ENCODE peak calls at places on chromosomes 7 and 10, in five cellular contexts. R, B, E, I and D are unnamed samples.

GRCh38 chr10:75344170-75344569 is 57.4 kb downstream of the ZNF503 start:
- DNase-seq in R (no peak), B (no peak), E (no peak), I (no peak), D (no peak)

GRCh38 chr7:18096087-18096486 is 68.4 kb upstream of the PRPS1L1 start:
- DNase-seq in R (no peak), B (no peak), E (no peak), I (no peak), D (no peak)

GRCh38 chr10:11180228-11180627 is 162.6 kb downstream of the CELF2 start:
- DNase-seq in R (no peak), B (no peak), E (no peak), I (no peak), D (no peak)

GRCh38 chr7:145928937-145929336 is 187.7 kb upstream of the CNTNAP2 start:
- DNase-seq in R (no peak), B (no peak), E (no peak), I (no peak), D (no peak)

GRCh38 chr10:60664859-60665258 is 113.4 kb upstream of the CDK1 start:
- DNase-seq in R (no peak), B (no peak), E (no peak), I (no peak), D (no peak)

GRCh38 chr7:39950473-39951155 is 558 bp downstream of the CDK13 start:
- DNase-seq in R (peak; percentile 72), B (peak; percentile 73), E (peak; percentile 20), I (no peak), D (peak; percentile 65)

GRCh38 chr7:475951-476441 is 43.6 kb downstream of the PDGFA start:
- DNase-seq in R (no peak), B (peak; percentile 42), E (no peak), I (no peak), D (no peak)

GRCh38 chr10:79422178-79422892 is 23.1 kb downstream of the ZCCHC24 start:
- DNase-seq in R (peak; percentile 73), B (no peak), E (no peak), I (peak; percentile 91), D (peak; percentile 68)

GRCh38 chr10:70579234-70580002 is 23.1 kb downstream of the PRF1 start:
- DNase-seq in R (no peak), B (peak; percentile 6), E (no peak), I (no peak), D (no peak)

GRCh38 chr10:73589538-73590126 is 1.5 kb downstream of the USP54 start:
- DNase-seq in R (no peak), B (no peak), E (no peak), I (no peak), D (peak; percentile 49)

GRCh38 chr10:56585447-56586171 is 224.6 kb upstream of the ZWINT start:
- DNase-seq in R (no peak), B (no peak), E (no peak), I (no peak), D (no peak)

GRCh38 chr10:27997865-27998177 is 1.1 kb downstream of the ODAD2 start:
- DNase-seq in R (no peak), B (no peak), E (no peak), I (no peak), D (no peak)
- H3K27ac ChIP-seq in R (no peak overlapping the region), B (peak overlapping the region; percentile 54), E (peak overlapping the region; percentile 61), I (no peak overlapping the region), D (no peak overlapping the region)

DNA sequence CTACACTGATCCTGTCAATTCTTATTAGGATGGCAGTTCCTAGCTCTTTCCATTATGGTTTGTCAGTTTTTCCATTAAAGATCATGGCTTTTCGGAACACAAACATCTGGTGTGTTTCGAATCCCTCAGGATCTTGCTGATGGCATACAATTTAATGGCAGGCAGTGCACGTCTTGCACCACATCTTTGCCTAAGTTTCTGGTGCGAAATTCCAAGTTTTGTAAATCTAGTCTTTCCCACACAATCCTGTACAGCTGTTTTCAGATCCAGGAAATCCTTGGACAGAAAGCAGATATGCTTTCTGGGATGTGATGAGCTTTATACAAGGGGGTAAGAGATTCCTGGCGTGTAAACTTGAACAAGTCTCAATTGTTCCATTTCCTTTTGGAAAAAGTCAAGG is 224.3 kb upstream of the PHYHIPL start:
- DNase-seq in R (peak; percentile 16), B (no peak), E (no peak), I (no peak), D (peak; percentile 14)
- H3K27ac ChIP-seq in R (no peak overlapping the region), B (no peak overlapping the region), E (no peak overlapping the region), I (no peak overlapping the region), D (peak overlapping the region; percentile 75)

DNA sequence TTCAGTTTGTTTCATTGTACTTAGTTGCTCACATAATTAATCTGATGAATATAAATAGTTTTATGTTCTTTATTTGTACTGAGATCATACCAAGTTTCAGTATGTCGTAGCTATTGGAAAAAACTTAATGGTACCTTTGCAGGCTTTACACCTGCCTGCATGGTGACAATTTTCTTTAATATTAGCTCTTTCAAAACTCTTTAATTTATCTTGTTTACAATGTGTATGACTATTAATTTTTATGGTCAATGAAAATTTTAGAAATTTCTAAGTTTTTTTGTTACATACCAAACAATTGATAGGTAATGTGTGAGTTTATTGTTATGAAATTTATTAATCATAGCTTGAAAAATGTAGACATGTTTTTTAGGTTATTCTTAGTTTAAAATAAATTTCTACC is 4.0 kb downstream of the DYNC2I1 start:
- DNase-seq in R (no peak), B (no peak), E (no peak), I (no peak), D (no peak)
- H3K27ac ChIP-seq in R (no peak overlapping the region), B (no peak overlapping the region), E (no peak overlapping the region), I (no peak overlapping the region), D (no peak overlapping the region)

GRCh38 chr10:99524050-99524666 is 8.6 kb upstream of the NKX2-3 start:
- DNase-seq in R (no peak), B (no peak), E (no peak), I (no peak), D (no peak)
- H3K27ac ChIP-seq in R (no peak overlapping the region), B (no peak overlapping the region), E (no peak overlapping the region), I (no peak overlapping the region), D (no peak overlapping the region)

GRCh38 chr10:49750546-49750945 is 11.6 kb downstream of the OGDHL start:
- DNase-seq in R (no peak), B (no peak), E (no peak), I (no peak), D (no peak)

GRCh38 chr10:49748006-49748405 is 14.1 kb downstream of the OGDHL start:
- DNase-seq in R (no peak), B (no peak), E (no peak), I (no peak), D (no peak)

GRCh38 chr10:49747303-49747646 is 14.8 kb downstream of the OGDHL start:
- DNase-seq in R (no peak), B (no peak), E (no peak), I (no peak), D (no peak)

GRCh38 chr10:49749556-49750491 is 12.3 kb downstream of the OGDHL start:
- DNase-seq in R (no peak), B (no peak), E (no peak), I (no peak), D (no peak)

DNA sequence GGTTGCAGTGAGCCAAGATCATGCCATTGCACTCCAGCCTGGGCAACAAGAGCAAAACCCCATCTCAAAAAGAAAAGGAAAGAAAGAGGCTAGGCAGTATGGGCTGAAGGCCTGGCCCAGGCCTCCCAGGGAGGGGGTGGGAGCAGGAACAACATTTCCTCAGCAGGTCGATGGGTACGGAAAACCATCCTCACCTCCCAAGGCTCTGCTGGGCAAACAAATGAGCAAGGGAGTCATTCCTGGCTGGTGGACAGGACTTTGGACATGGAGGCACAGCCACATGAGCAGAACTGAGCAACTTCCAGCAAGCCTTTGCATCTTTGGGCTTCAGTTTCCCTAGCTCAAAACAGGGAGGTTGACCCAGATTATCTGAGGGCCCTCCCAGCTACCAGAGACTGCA is 13.0 kb downstream of the OGDHL start:
- DNase-seq in R (no peak), B (no peak), E (no peak), I (no peak), D (no peak)
- H3K27ac ChIP-seq in R (no peak overlapping the region), B (no peak overlapping the region), E (no peak overlapping the region), I (no peak overlapping the region), D (no peak overlapping the region)

DNA sequence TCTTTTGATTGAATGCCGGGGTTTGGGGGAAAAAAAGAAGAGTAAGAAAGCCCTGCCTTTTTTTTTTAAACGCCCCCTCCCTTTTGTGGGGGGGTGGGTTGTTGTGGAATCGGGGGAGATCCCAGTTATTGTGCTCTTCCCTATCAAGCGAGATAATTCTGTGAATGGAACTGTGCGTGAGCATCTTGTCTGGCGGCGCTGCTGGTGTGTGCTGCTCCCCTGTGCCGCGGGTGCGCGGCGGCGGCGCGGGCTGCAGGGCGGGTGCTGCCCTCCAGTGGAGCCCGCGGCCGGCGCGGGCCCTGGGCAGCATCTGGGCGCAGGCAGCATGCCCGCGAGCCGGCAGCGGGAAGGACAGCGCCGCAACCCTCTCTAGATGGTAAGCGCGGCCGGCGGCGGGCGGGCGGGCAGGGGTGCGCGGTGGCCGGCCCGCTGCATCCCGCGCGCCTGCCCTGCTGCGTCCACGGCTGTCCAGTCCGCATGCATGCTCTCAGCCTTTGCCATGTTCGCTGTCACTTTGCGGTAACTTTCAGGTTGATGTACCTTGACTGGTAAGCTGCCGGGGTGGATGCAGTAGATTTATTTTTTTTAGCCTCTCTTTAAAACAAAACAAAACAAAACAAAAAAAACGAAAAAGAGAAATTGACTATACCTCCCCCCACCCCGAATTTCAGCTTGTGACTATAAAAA is 176.6 kb downstream of the TCF7L2 start:
- DNase-seq in R (peak; percentile 73), B (peak; percentile 83), E (peak; percentile 81), I (peak; percentile 27), D (peak; percentile 90)
- H3K27ac ChIP-seq in R (no peak overlapping the region), B (no peak overlapping the region), E (peak overlapping the region; percentile 15), I (no peak overlapping the region), D (peak overlapping the region; percentile 15)

DNA sequence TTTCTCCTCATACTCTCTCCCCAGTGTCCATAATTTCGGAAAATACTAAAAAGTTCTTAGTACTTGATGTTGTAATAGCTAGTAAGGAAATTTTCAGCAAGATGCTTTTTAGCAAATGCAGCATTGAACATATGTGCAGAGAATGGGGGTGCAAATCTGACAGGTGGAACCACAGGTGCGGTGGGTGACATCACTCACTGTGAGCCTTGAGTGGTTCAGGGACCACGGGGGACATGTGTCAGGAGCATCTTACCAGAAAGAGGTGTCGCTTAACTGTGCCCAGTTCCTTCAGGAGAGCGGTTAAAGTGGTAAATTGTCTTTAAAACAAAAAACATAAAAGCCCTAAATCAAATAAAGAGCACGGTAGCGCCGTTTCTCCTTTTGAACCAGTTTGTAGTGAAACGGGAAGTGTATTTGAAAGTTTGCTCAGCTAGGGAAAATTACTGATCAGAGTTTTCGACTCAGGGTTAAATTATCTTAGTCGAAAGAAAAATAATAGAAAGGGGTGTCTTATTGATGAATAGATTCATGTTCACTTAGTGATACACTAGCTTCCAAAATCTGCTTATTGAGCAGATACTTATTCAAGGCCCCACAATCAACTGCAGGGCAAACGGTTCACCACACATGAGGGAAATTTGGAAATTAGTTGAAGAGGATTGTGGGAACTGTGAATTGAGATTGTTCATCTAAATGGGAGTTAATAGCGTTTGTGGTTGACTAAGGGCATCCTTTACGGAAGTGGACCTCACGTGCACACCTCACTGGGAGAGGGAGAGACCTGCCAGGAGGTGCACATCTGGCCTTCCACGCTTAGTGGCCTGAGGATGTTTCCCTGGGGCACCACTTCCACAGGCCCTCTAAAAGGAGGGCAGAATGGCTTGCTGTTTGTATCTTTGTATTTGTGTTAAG is 12.7 kb downstream of the CUL1 start:
- DNase-seq in R (no peak), B (no peak), E (no peak), I (no peak), D (no peak)
- H3K27ac ChIP-seq in R (no peak overlapping the region), B (no peak overlapping the region), E (no peak overlapping the region), I (no peak overlapping the region), D (no peak overlapping the region)